ENCODE peak calls at places on chromosomes 11 and 22, in eight cellular contexts. One of them, this sample, is unnamed.

GRCh38 chr22:43109921-43110443 is 568 bp upstream of the BIK start:
- DNase-seq in nucleus accumbens: no peak
- DNase-seq in left ventricle myocardium superior: no peak
- DNase-seq in stimulated activated CD4-positive, alpha-beta T cell treated with anti-CD3 and anti-CD28 coated beads, TNF-alpha, amount 100 ng/mL, for 24 hours: no peak
- DNase-seq in epithelial cell of esophagus: no peak
- DNase-seq in stimulated activated CD8-positive, alpha-beta memory T cell treated with anti-CD3 and anti-CD28 coated beads, Interleukin-2, amount 100 ng/mL, for 1 hour: no peak
- DNase-seq in amygdala: no peak
- DNase-seq in AG09319: no peak
- DNase-seq in this sample: no peak

GRCh38 chr22:31738566-31738965 is 11.4 kb downstream of the PRR14L start:
- DNase-seq in stimulated activated CD8-positive, alpha-beta memory T cell treated with anti-CD3 and anti-CD28 coated beads, Interleukin-2, amount 100 ng/mL, for 1 hour: no peak
- DNase-seq in epithelial cell of esophagus: no peak
- DNase-seq in nucleus accumbens: no peak
- DNase-seq in stimulated activated CD4-positive, alpha-beta T cell treated with anti-CD3 and anti-CD28 coated beads, TNF-alpha, amount 100 ng/mL, for 24 hours: no peak
- DNase-seq in amygdala: no peak
- DNase-seq in AG09319: no peak
- DNase-seq in left ventricle myocardium superior: no peak
- DNase-seq in this sample: no peak

GRCh38 chr11:103587951-103588788 is 448.3 kb upstream of the DDI1 start:
- DNase-seq in stimulated activated CD4-positive, alpha-beta T cell treated with anti-CD3 and anti-CD28 coated beads, TNF-alpha, amount 100 ng/mL, for 24 hours: no peak
- DNase-seq in stimulated activated CD8-positive, alpha-beta memory T cell treated with anti-CD3 and anti-CD28 coated beads, Interleukin-2, amount 100 ng/mL, for 1 hour: no peak
- DNase-seq in amygdala: no peak
- DNase-seq in AG09319: no peak
- DNase-seq in epithelial cell of esophagus: peak; percentile 54
- DNase-seq in left ventricle myocardium superior: no peak
- DNase-seq in nucleus accumbens: no peak
- DNase-seq in this sample: peak; percentile 63

GRCh38 chr11:33375688-33376311 is 118.6 kb downstream of the HIPK3 start:
- DNase-seq in stimulated activated CD8-positive, alpha-beta memory T cell treated with anti-CD3 and anti-CD28 coated beads, Interleukin-2, amount 100 ng/mL, for 1 hour: no peak
- DNase-seq in nucleus accumbens: peak; percentile 40
- DNase-seq in left ventricle myocardium superior: peak; percentile 28
- DNase-seq in epithelial cell of esophagus: peak; percentile 38
- DNase-seq in amygdala: peak; percentile 13
- DNase-seq in stimulated activated CD4-positive, alpha-beta T cell treated with anti-CD3 and anti-CD28 coated beads, TNF-alpha, amount 100 ng/mL, for 24 hours: no peak
- DNase-seq in AG09319: no peak
- DNase-seq in this sample: peak; percentile 25

GRCh38 chr11:46682773-46683752 is 17.4 kb downstream of the ARHGAP1 start:
- DNase-seq in epithelial cell of esophagus: peak; percentile 51
- DNase-seq in amygdala: no peak
- DNase-seq in AG09319: no peak
- DNase-seq in left ventricle myocardium superior: no peak
- DNase-seq in nucleus accumbens: no peak
- DNase-seq in stimulated activated CD4-positive, alpha-beta T cell treated with anti-CD3 and anti-CD28 coated beads, TNF-alpha, amount 100 ng/mL, for 24 hours: no peak
- DNase-seq in stimulated activated CD8-positive, alpha-beta memory T cell treated with anti-CD3 and anti-CD28 coated beads, Interleukin-2, amount 100 ng/mL, for 1 hour: no peak
- DNase-seq in this sample: no peak

GRCh38 chr22:50583294-50583865 is 731 bp upstream of the CHKB start:
- DNase-seq in left ventricle myocardium superior: peak; percentile 20
- DNase-seq in nucleus accumbens: no peak
- DNase-seq in stimulated activated CD4-positive, alpha-beta T cell treated with anti-CD3 and anti-CD28 coated beads, TNF-alpha, amount 100 ng/mL, for 24 hours: no peak
- DNase-seq in epithelial cell of esophagus: no peak
- DNase-seq in amygdala: no peak
- DNase-seq in stimulated activated CD8-positive, alpha-beta memory T cell treated with anti-CD3 and anti-CD28 coated beads, Interleukin-2, amount 100 ng/mL, for 1 hour: no peak
- DNase-seq in AG09319: no peak
- DNase-seq in this sample: no peak

GRCh38 chr11:12777208-12777874 is 103.1 kb downstream of the TEAD1 start:
- DNase-seq in nucleus accumbens: no peak
- DNase-seq in stimulated activated CD4-positive, alpha-beta T cell treated with anti-CD3 and anti-CD28 coated beads, TNF-alpha, amount 100 ng/mL, for 24 hours: no peak
- DNase-seq in amygdala: no peak
- DNase-seq in left ventricle myocardium superior: no peak
- DNase-seq in epithelial cell of esophagus: no peak
- DNase-seq in stimulated activated CD8-positive, alpha-beta memory T cell treated with anti-CD3 and anti-CD28 coated beads, Interleukin-2, amount 100 ng/mL, for 1 hour: no peak
- DNase-seq in AG09319: peak; percentile 54
- DNase-seq in this sample: no peak

GRCh38 chr22:31328545-31328960 is 17.6 kb downstream of the PATZ1 start:
- DNase-seq in left ventricle myocardium superior: no peak
- DNase-seq in amygdala: no peak
- DNase-seq in stimulated activated CD4-positive, alpha-beta T cell treated with anti-CD3 and anti-CD28 coated beads, TNF-alpha, amount 100 ng/mL, for 24 hours: no peak
- DNase-seq in AG09319: no peak
- DNase-seq in epithelial cell of esophagus: no peak
- DNase-seq in stimulated activated CD8-positive, alpha-beta memory T cell treated with anti-CD3 and anti-CD28 coated beads, Interleukin-2, amount 100 ng/mL, for 1 hour: no peak
- DNase-seq in nucleus accumbens: no peak
- DNase-seq in this sample: no peak

GRCh38 chr11:65525659-65526480 is 987 bp downstream of the SCYL1 start:
- DNase-seq in stimulated activated CD8-positive, alpha-beta memory T cell treated with anti-CD3 and anti-CD28 coated beads, Interleukin-2, amount 100 ng/mL, for 1 hour: no peak
- DNase-seq in epithelial cell of esophagus: no peak
- DNase-seq in nucleus accumbens: no peak
- DNase-seq in AG09319: no peak
- DNase-seq in amygdala: no peak
- DNase-seq in stimulated activated CD4-positive, alpha-beta T cell treated with anti-CD3 and anti-CD28 coated beads, TNF-alpha, amount 100 ng/mL, for 24 hours: no peak
- DNase-seq in left ventricle myocardium superior: no peak
- DNase-seq in this sample: no peak

GRCh38 chr22:11628651-11629511 is 3899.1 kb upstream of the OR11H1 start:
- DNase-seq in stimulated activated CD4-positive, alpha-beta T cell treated with anti-CD3 and anti-CD28 coated beads, TNF-alpha, amount 100 ng/mL, for 24 hours: no peak
- DNase-seq in stimulated activated CD8-positive, alpha-beta memory T cell treated with anti-CD3 and anti-CD28 coated beads, Interleukin-2, amount 100 ng/mL, for 1 hour: no peak
- DNase-seq in amygdala: no peak
- DNase-seq in nucleus accumbens: no peak
- DNase-seq in left ventricle myocardium superior: no peak
- DNase-seq in epithelial cell of esophagus: no peak
- DNase-seq in AG09319: no peak
- DNase-seq in this sample: no peak

GRCh38 chr11:116792869-116793475 is 1.3 kb upstream of the APOA5 start:
- DNase-seq in AG09319: no peak
- DNase-seq in stimulated activated CD8-positive, alpha-beta memory T cell treated with anti-CD3 and anti-CD28 coated beads, Interleukin-2, amount 100 ng/mL, for 1 hour: no peak
- DNase-seq in epithelial cell of esophagus: peak; percentile 90
- DNase-seq in amygdala: no peak
- DNase-seq in nucleus accumbens: no peak
- DNase-seq in left ventricle myocardium superior: no peak
- DNase-seq in stimulated activated CD4-positive, alpha-beta T cell treated with anti-CD3 and anti-CD28 coated beads, TNF-alpha, amount 100 ng/mL, for 24 hours: no peak
- DNase-seq in this sample: no peak

GRCh38 chr11:41431784-41432183 is 27.7 kb downstream of the LRRC4C start:
- DNase-seq in left ventricle myocardium superior: no peak
- DNase-seq in nucleus accumbens: no peak
- DNase-seq in epithelial cell of esophagus: no peak
- DNase-seq in stimulated activated CD8-positive, alpha-beta memory T cell treated with anti-CD3 and anti-CD28 coated beads, Interleukin-2, amount 100 ng/mL, for 1 hour: no peak
- DNase-seq in stimulated activated CD4-positive, alpha-beta T cell treated with anti-CD3 and anti-CD28 coated beads, TNF-alpha, amount 100 ng/mL, for 24 hours: no peak
- DNase-seq in amygdala: no peak
- DNase-seq in AG09319: no peak
- DNase-seq in this sample: no peak

GRCh38 chr22:41009222-41009948 is 58.2 kb downstream of the RBX1 start:
- DNase-seq in nucleus accumbens: no peak
- DNase-seq in left ventricle myocardium superior: no peak
- DNase-seq in stimulated activated CD4-positive, alpha-beta T cell treated with anti-CD3 and anti-CD28 coated beads, TNF-alpha, amount 100 ng/mL, for 24 hours: no peak
- DNase-seq in AG09319: peak; percentile 77
- DNase-seq in epithelial cell of esophagus: peak; percentile 30
- DNase-seq in amygdala: no peak
- DNase-seq in stimulated activated CD8-positive, alpha-beta memory T cell treated with anti-CD3 and anti-CD28 coated beads, Interleukin-2, amount 100 ng/mL, for 1 hour: no peak
- DNase-seq in this sample: peak; percentile 32

GRCh38 chr11:68813778-68814177 is 27.9 kb downstream of the CPT1A start:
- DNase-seq in nucleus accumbens: no peak
- DNase-seq in left ventricle myocardium superior: no peak
- DNase-seq in epithelial cell of esophagus: no peak
- DNase-seq in stimulated activated CD8-positive, alpha-beta memory T cell treated with anti-CD3 and anti-CD28 coated beads, Interleukin-2, amount 100 ng/mL, for 1 hour: no peak
- DNase-seq in AG09319: no peak
- DNase-seq in stimulated activated CD4-positive, alpha-beta T cell treated with anti-CD3 and anti-CD28 coated beads, TNF-alpha, amount 100 ng/mL, for 24 hours: no peak
- DNase-seq in amygdala: no peak
- DNase-seq in this sample: no peak

GRCh38 chr22:30390974-30391691 is 3.9 kb upstream of the RNF215 start:
- DNase-seq in epithelial cell of esophagus: peak; percentile 82
- DNase-seq in amygdala: peak; percentile 34
- DNase-seq in left ventricle myocardium superior: peak; percentile 69
- DNase-seq in nucleus accumbens: peak; percentile 60
- DNase-seq in stimulated activated CD4-positive, alpha-beta T cell treated with anti-CD3 and anti-CD28 coated beads, TNF-alpha, amount 100 ng/mL, for 24 hours: peak; percentile 48
- DNase-seq in AG09319: no peak
- DNase-seq in stimulated activated CD8-positive, alpha-beta memory T cell treated with anti-CD3 and anti-CD28 coated beads, Interleukin-2, amount 100 ng/mL, for 1 hour: peak; percentile 46
- DNase-seq in this sample: peak; percentile 71

GRCh38 chr11:88087281-88087680 is 88.0 kb downstream of the RAB38 start:
- DNase-seq in stimulated activated CD4-positive, alpha-beta T cell treated with anti-CD3 and anti-CD28 coated beads, TNF-alpha, amount 100 ng/mL, for 24 hours: no peak
- DNase-seq in amygdala: no peak
- DNase-seq in left ventricle myocardium superior: no peak
- DNase-seq in stimulated activated CD8-positive, alpha-beta memory T cell treated with anti-CD3 and anti-CD28 coated beads, Interleukin-2, amount 100 ng/mL, for 1 hour: no peak
- DNase-seq in nucleus accumbens: no peak
- DNase-seq in AG09319: no peak
- DNase-seq in epithelial cell of esophagus: no peak
- DNase-seq in this sample: no peak

GRCh38 chr11:19525276-19525675 is 187.4 kb upstream of the NAV2 start:
- DNase-seq in epithelial cell of esophagus: no peak
- DNase-seq in left ventricle myocardium superior: no peak
- DNase-seq in nucleus accumbens: no peak
- DNase-seq in amygdala: no peak
- DNase-seq in stimulated activated CD8-positive, alpha-beta memory T cell treated with anti-CD3 and anti-CD28 coated beads, Interleukin-2, amount 100 ng/mL, for 1 hour: no peak
- DNase-seq in stimulated activated CD4-positive, alpha-beta T cell treated with anti-CD3 and anti-CD28 coated beads, TNF-alpha, amount 100 ng/mL, for 24 hours: no peak
- DNase-seq in AG09319: no peak
- DNase-seq in this sample: no peak

GRCh38 chr22:45510376-45511232 is 7.9 kb downstream of the FBLN1 start:
- DNase-seq in stimulated activated CD4-positive, alpha-beta T cell treated with anti-CD3 and anti-CD28 coated beads, TNF-alpha, amount 100 ng/mL, for 24 hours: no peak
- DNase-seq in AG09319: no peak
- DNase-seq in left ventricle myocardium superior: no peak
- DNase-seq in stimulated activated CD8-positive, alpha-beta memory T cell treated with anti-CD3 and anti-CD28 coated beads, Interleukin-2, amount 100 ng/mL, for 1 hour: no peak
- DNase-seq in nucleus accumbens: no peak
- DNase-seq in epithelial cell of esophagus: no peak
- DNase-seq in amygdala: no peak
- DNase-seq in this sample: no peak

GRCh38 chr22:32199341-32199740 is 5.5 kb downstream of the RFPL2 start:
- DNase-seq in nucleus accumbens: no peak
- DNase-seq in epithelial cell of esophagus: no peak
- DNase-seq in stimulated activated CD4-positive, alpha-beta T cell treated with anti-CD3 and anti-CD28 coated beads, TNF-alpha, amount 100 ng/mL, for 24 hours: no peak
- DNase-seq in AG09319: no peak
- DNase-seq in amygdala: no peak
- DNase-seq in left ventricle myocardium superior: no peak
- DNase-seq in stimulated activated CD8-positive, alpha-beta memory T cell treated with anti-CD3 and anti-CD28 coated beads, Interleukin-2, amount 100 ng/mL, for 1 hour: no peak
- DNase-seq in this sample: no peak

GRCh38 chr22:43136255-43136654 is 6.9 kb downstream of the MCAT start:
- DNase-seq in stimulated activated CD4-positive, alpha-beta T cell treated with anti-CD3 and anti-CD28 coated beads, TNF-alpha, amount 100 ng/mL, for 24 hours: no peak
- DNase-seq in left ventricle myocardium superior: peak; percentile 68
- DNase-seq in nucleus accumbens: no peak
- DNase-seq in amygdala: no peak
- DNase-seq in stimulated activated CD8-positive, alpha-beta memory T cell treated with anti-CD3 and anti-CD28 coated beads, Interleukin-2, amount 100 ng/mL, for 1 hour: no peak
- DNase-seq in epithelial cell of esophagus: peak; percentile 48
- DNase-seq in AG09319: no peak
- DNase-seq in this sample: peak; percentile 20

GRCh38 chr22:46073683-46074504 is 76.4 kb upstream of the PPARA start:
- DNase-seq in amygdala: no peak
- DNase-seq in left ventricle myocardium superior: peak; percentile 65
- DNase-seq in nucleus accumbens: no peak
- DNase-seq in AG09319: no peak
- DNase-seq in stimulated activated CD8-positive, alpha-beta memory T cell treated with anti-CD3 and anti-CD28 coated beads, Interleukin-2, amount 100 ng/mL, for 1 hour: no peak
- DNase-seq in stimulated activated CD4-positive, alpha-beta T cell treated with anti-CD3 and anti-CD28 coated beads, TNF-alpha, amount 100 ng/mL, for 24 hours: no peak
- DNase-seq in epithelial cell of esophagus: no peak
- DNase-seq in this sample: no peak

GRCh38 chr11:68748061-68748460 is 3.3 kb downstream of the TESMIN start:
- DNase-seq in AG09319: no peak
- DNase-seq in amygdala: no peak
- DNase-seq in stimulated activated CD4-positive, alpha-beta T cell treated with anti-CD3 and anti-CD28 coated beads, TNF-alpha, amount 100 ng/mL, for 24 hours: no peak
- DNase-seq in stimulated activated CD8-positive, alpha-beta memory T cell treated with anti-CD3 and anti-CD28 coated beads, Interleukin-2, amount 100 ng/mL, for 1 hour: no peak
- DNase-seq in left ventricle myocardium superior: no peak
- DNase-seq in nucleus accumbens: no peak
- DNase-seq in epithelial cell of esophagus: no peak
- DNase-seq in this sample: no peak

GRCh38 chr11:120912504-120912903 is 111.4 kb upstream of the TBCEL start:
- DNase-seq in AG09319: no peak
- DNase-seq in left ventricle myocardium superior: no peak
- DNase-seq in stimulated activated CD8-positive, alpha-beta memory T cell treated with anti-CD3 and anti-CD28 coated beads, Interleukin-2, amount 100 ng/mL, for 1 hour: no peak
- DNase-seq in nucleus accumbens: no peak
- DNase-seq in amygdala: no peak
- DNase-seq in stimulated activated CD4-positive, alpha-beta T cell treated with anti-CD3 and anti-CD28 coated beads, TNF-alpha, amount 100 ng/mL, for 24 hours: no peak
- DNase-seq in epithelial cell of esophagus: peak; percentile 40
- DNase-seq in this sample: no peak

This sample was measured in COR-L47.